ENCODE peak calls at places on chromosomes 5 and 9, in ten cellular contexts. V is ovary, O is adrenal gland, L is cardiac muscle cell, Q is sigmoid colon, R is gastrocnemius medialis, W is A549, A is esophagus squamous epithelium, J is aorta, C is right cardiac atrium. X is an unnamed sample.

GRCh38 chr9:126294331-126295081 is 32.1 kb upstream of the MVB12B start:
- DNase-seq in V (no peak), O (no peak), L (no peak), Q (no peak), R (no peak), W (no peak), A (no peak), J (no peak), C (no peak), X (no peak)

GRCh38 chr5:53730938-53731337 is 170.5 kb downstream of the NDUFS4 start:
- DNase-seq in V (no peak), O (no peak), L (no peak), Q (no peak), R (no peak), W (no peak), A (no peak), J (no peak), C (no peak), X (no peak)

GRCh38 chr9:16482764-16483163 is 387.7 kb downstream of the BNC2 start:
- DNase-seq in V (no peak), O (no peak), L (no peak), Q (no peak), R (no peak), W (no peak), A (no peak), J (no peak), C (no peak), X (no peak)

GRCh38 chr9:20604561-20604960 is 17.7 kb downstream of the MLLT3 start:
- DNase-seq in V (no peak), O (no peak), L (no peak), Q (no peak), R (no peak), W (no peak), A (no peak), J (no peak), C (no peak), X (no peak)

GRCh38 chr5:139389701-139390638 is at the start of gene MZB1:
- DNase-seq in V (no peak), O (peak; percentile 42), L (no peak), Q (no peak), R (no peak), W (no peak), A (no peak), J (peak; percentile 75), C (no peak), X (no peak)

GRCh38 chr5:1127991-1128785 is 16.3 kb upstream of the SLC12A7 start:
- DNase-seq in V (no peak), O (no peak), L (peak; percentile 28), Q (no peak), R (no peak), W (no peak), A (no peak), J (no peak), C (no peak), X (no peak)

GRCh38 chr9:14097215-14097614 is 216.7 kb downstream of the NFIB start:
- DNase-seq in V (no peak), O (no peak), L (peak; percentile 56), Q (no peak), R (no peak), W (no peak), A (no peak), J (no peak), C (no peak), X (no peak)

GRCh38 chr5:131525805-131526204 is 109.2 kb downstream of the RAPGEF6 start:
- DNase-seq in V (no peak), O (no peak), L (no peak), Q (no peak), R (no peak), W (no peak), A (no peak), J (no peak), C (no peak), X (no peak)

GRCh38 chr9:121598167-121599000 is 53.0 kb upstream of the DAB2IP start:
- DNase-seq in V (peak; percentile 85), O (peak; percentile 69), L (peak; percentile 98), Q (peak; percentile 95), R (peak; percentile 91), W (no peak), A (no peak), J (peak; percentile 89), C (peak; percentile 79), X (no peak)

GRCh38 chr9:116208417-116209232 is 55.0 kb downstream of the PAPPA start:
- DNase-seq in V (no peak), O (no peak), L (no peak), Q (no peak), R (no peak), W (no peak), A (no peak), J (no peak), C (no peak), X (no peak)

GRCh38 chr9:115986508-115986907 is 167.1 kb upstream of the PAPPA start:
- DNase-seq in V (no peak), O (no peak), L (no peak), Q (no peak), R (no peak), W (no peak), A (no peak), J (no peak), C (no peak), X (no peak)

GRCh38 chr5:33272288-33272687 is 168.5 kb upstream of the TARS1 start:
- DNase-seq in V (no peak), O (no peak), L (no peak), Q (no peak), R (no peak), W (peak; percentile 57), A (no peak), J (no peak), C (no peak), X (peak; percentile 56)

GRCh38 chr5:145947581-145947980 is 11.2 kb downstream of the SH3RF2 start:
- DNase-seq in V (no peak), O (no peak), L (no peak), Q (no peak), R (no peak), W (no peak), A (no peak), J (no peak), C (no peak), X (no peak)

GRCh38 chr5:175885813-175886212 is 14.4 kb downstream of the CPLX2 start:
- DNase-seq in V (no peak), O (no peak), L (no peak), Q (no peak), R (no peak), W (no peak), A (no peak), J (no peak), C (no peak), X (no peak)

GRCh38 chr9:130424781-130425310 is 19.9 kb upstream of the ASS1 start:
- DNase-seq in V (no peak), O (no peak), L (no peak), Q (no peak), R (no peak), W (no peak), A (no peak), J (peak; percentile 71), C (no peak), X (no peak)

GRCh38 chr9:78493166-78493742 is 196.3 kb downstream of the PSAT1 start:
- DNase-seq in V (no peak), O (no peak), L (no peak), Q (no peak), R (no peak), W (no peak), A (no peak), J (no peak), C (no peak), X (no peak)

DNA sequence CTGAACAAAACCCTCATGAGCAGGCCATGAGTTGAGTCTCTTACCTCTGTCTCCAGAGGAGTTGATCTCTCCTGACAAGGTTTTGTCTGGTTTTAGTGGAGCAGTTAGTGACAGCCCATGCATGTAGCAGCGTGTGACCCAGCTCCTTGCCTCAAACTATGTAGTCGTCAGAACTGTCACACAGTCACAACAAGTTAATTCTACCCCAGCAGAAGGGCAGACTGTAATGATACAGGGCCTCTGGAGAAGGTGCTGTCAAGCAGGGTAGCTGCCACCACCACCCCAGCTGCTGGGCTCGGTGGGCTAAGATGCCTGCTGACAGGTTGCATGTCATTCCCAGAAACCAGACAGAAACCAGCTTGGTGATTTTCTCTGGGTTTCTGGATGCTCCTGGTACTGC is 194.5 kb downstream of the PSAT1 start:
- DNase-seq in V (no peak), O (no peak), L (peak; percentile 34), Q (no peak), R (no peak), W (no peak), A (no peak), J (no peak), C (no peak), X (no peak)
- H3K9me3 ChIP-seq in V (no peaks in the 10 kb centered on the region), O (no peaks in the 10 kb centered on the region), L (no peaks in the 10 kb centered on the region), Q (no peaks in the 10 kb centered on the region), R (no peaks in the 10 kb centered on the region), W (no peaks in the 10 kb centered on the region), A (no peaks in the 10 kb centered on the region), J (no peaks in the 10 kb centered on the region), C (no peaks in the 10 kb centered on the region), X (no peaks in the 10 kb centered on the region)

DNA sequence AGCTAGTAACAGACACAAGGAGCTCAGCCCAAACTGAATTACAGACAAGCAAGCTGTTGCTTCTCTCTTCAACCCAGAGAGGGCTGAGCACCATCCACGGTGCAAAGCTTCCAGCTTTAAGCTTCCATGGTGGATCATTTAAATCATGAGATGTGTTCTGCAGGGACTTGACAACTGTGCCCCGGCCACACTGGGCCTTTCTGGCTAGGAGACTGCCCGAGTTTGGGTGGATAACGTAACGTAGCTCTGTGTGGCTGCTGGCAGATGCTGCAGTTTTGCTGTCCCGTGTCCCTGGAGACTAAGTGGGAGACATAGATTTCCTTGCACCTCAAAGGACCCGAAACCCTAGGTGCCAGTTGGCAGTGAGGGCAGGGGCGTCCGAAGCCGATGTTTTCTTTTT is 234.0 kb downstream of the IRX2 start:
- DNase-seq in V (no peak), O (no peak), L (no peak), Q (no peak), R (no peak), W (no peak), A (no peak), J (no peak), C (no peak), X (no peak)
- H3K9me3 ChIP-seq in V (no peaks in the 10 kb centered on the region), O (no peaks in the 10 kb centered on the region), L (no peaks in the 10 kb centered on the region), Q (no peaks in the 10 kb centered on the region), R (no peaks in the 10 kb centered on the region), W (no peaks in the 10 kb centered on the region), A (no peaks in the 10 kb centered on the region), J (no peaks in the 10 kb centered on the region), C (no peaks in the 10 kb centered on the region), X (no peaks in the 10 kb centered on the region)

GRCh38 chr5:50320131-50320749 is 120.8 kb downstream of the EMB start:
- DNase-seq in V (no peak), O (no peak), L (no peak), Q (no peak), R (no peak), W (no peak), A (no peak), J (no peak), C (no peak), X (no peak)
- H3K9me3 ChIP-seq in V (no peaks in the 10 kb centered on the region), O (no peaks in the 10 kb centered on the region), L (no peaks in the 10 kb centered on the region), Q (no peaks in the 10 kb centered on the region), R (no peaks in the 10 kb centered on the region), W (no peaks in the 10 kb centered on the region), A (no peaks in the 10 kb centered on the region), J (no peaks in the 10 kb centered on the region), C (no peaks in the 10 kb centered on the region), X (no peaks in the 10 kb centered on the region)

DNA sequence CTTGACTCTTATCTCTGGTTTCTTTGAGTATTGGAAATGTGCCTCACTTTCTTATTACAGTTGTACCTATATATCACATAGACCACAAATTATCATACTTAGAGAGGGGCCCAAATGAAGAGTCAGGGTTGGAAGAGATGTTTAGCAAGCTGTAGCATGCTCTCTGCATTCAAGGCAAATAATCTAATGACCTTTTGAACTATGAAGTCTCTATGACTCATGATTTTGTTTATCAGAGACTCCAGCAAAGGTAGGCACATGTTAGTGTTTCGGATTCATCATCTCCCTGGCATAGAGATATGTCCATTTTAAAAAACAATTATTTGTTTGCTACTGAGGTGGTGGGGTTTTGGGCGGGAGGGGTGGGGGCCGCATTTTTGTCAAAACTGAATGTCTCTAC is 2000.2 kb downstream of the EFNA5 start:
- DNase-seq in V (no peak), O (no peak), L (no peak), Q (no peak), R (no peak), W (no peak), A (no peak), J (no peak), C (no peak), X (no peak)
- H3K9me3 ChIP-seq in V (no peaks in the 10 kb centered on the region), O (no peaks in the 10 kb centered on the region), L (no peaks in the 10 kb centered on the region), Q (no peaks in the 10 kb centered on the region), R (no peaks in the 10 kb centered on the region), W (no peaks in the 10 kb centered on the region), A (no peaks in the 10 kb centered on the region), J (no peaks in the 10 kb centered on the region), C (no peaks in the 10 kb centered on the region), X (no peaks in the 10 kb centered on the region)